ENCODE peak calls at places on chromosomes 4 and X, in eight cellular contexts. Y is neuronal stem cell, Q is hepatocyte, F is caudate nucleus, G is right cardiac atrium, Z is heart right ventricle, I is cardiac muscle cell, N is psoas muscle. L is an unnamed sample.

GRCh38 chr4:2817701-2818350 is 24.9 kb downstream of the SH3BP2 start:
- DNase-seq in Y (no peak), Q (peak), F (no peak), G (peak), Z (peak), I (peak), N (peak), L (no peak)

GRCh38 chr4:88697588-88698329 is at the start of gene NAP1L5:
- DNase-seq in Y (no peak), Q (peak), F (peak), G (peak), Z (peak), I (peak), N (peak), L (no peak)

GRCh38 chrX:129346574-129346973 is 176.7 kb downstream of the SMARCA1 start:
- DNase-seq in Y (no peak), Q (no peak), F (no peak), G (no peak), Z (no peak), I (no peak), N (no peak), L (no peak)

GRCh38 chr4:8045909-8046308 is 106.2 kb upstream of the AFAP1 start:
- DNase-seq in Y (no peak), Q (no peak), F (no peak), G (no peak), Z (no peak), I (no peak), N (no peak), L (no peak)

GRCh38 chrX:1481636-1482529 is 29.2 kb upstream of the ASMTL start:
- DNase-seq in Y (no peak), Q (peak), F (no peak), G (peak), Z (peak), I (peak), N (peak), L (peak)

GRCh38 chr4:147054241-147054902 is 108.7 kb upstream of the TTC29 start:
- DNase-seq in Y (no peak), Q (no peak), F (no peak), G (no peak), Z (no peak), I (peak), N (no peak), L (no peak)

GRCh38 chrX:29890004-29890403 is 325.4 kb upstream of the MAGEB2 start:
- DNase-seq in Y (no peak), Q (no peak), F (no peak), G (no peak), Z (no peak), I (no peak), N (no peak), L (no peak)

GRCh38 chr4:129344058-129344457 is 248.1 kb downstream of the C4orf33 start:
- DNase-seq in Y (peak), Q (peak), F (no peak), G (no peak), Z (no peak), I (peak), N (no peak), L (no peak)

GRCh38 chr4:137129471-137130244 is 402.6 kb downstream of the PCDH18 start:
- DNase-seq in Y (no peak), Q (no peak), F (no peak), G (no peak), Z (no peak), I (peak), N (no peak), L (no peak)

GRCh38 chr4:3468154-3468553 is 5.0 kb downstream of the DOK7 start:
- DNase-seq in Y (no peak), Q (no peak), F (no peak), G (peak), Z (no peak), I (no peak), N (peak), L (no peak)

GRCh38 chrX:87572911-87573310 is 55.3 kb downstream of the KLHL4 start:
- DNase-seq in Y (no peak), Q (no peak), F (no peak), G (no peak), Z (no peak), I (peak), N (no peak), L (no peak)

GRCh38 chrX:46016296-46016695 is 528.9 kb downstream of the ZNF674 start:
- DNase-seq in Y (no peak), Q (no peak), F (no peak), G (peak), Z (no peak), I (no peak), N (no peak), L (no peak)

GRCh38 chr4:75142850-75143249 is 209.9 kb downstream of the PARM1 start:
- DNase-seq in Y (no peak), Q (no peak), F (no peak), G (no peak), Z (no peak), I (no peak), N (no peak), L (peak)

GRCh38 chr4:102564399-102564921 is 63.3 kb downstream of the NFKB1 start:
- DNase-seq in Y (no peak), Q (no peak), F (no peak), G (no peak), Z (no peak), I (peak), N (no peak), L (peak)

GRCh38 chr4:165345663-165346417 is 18.4 kb downstream of the MSMO1 start:
- DNase-seq in Y (no peak), Q (no peak), F (peak), G (no peak), Z (no peak), I (peak), N (no peak), L (no peak)

GRCh38 chr4:59597536-59598232 is 1602.4 kb upstream of the ADGRL3 start:
- DNase-seq in Y (no peak), Q (no peak), F (peak), G (no peak), Z (no peak), I (no peak), N (no peak), L (no peak)

GRCh38 chrX:109350621-109351020 is 131.3 kb downstream of the GUCY2F start:
- DNase-seq in Y (no peak), Q (no peak), F (no peak), G (no peak), Z (no peak), I (no peak), N (no peak), L (no peak)

GRCh38 chrX:119686087-119686639 is 6.8 kb downstream of the SEPTIN6 start:
- DNase-seq in Y (no peak), Q (no peak), F (no peak), G (no peak), Z (no peak), I (peak), N (peak), L (no peak)

GRCh38 chr4:17770845-17771244 is 10.6 kb downstream of the FAM184B start:
- DNase-seq in Y (no peak), Q (no peak), F (no peak), G (no peak), Z (no peak), I (peak), N (no peak), L (peak)

GRCh38 chr4:185921583-185922555 is 109.9 kb upstream of the SORBS2 start:
- DNase-seq in Y (no peak), Q (peak), F (no peak), G (no peak), Z (no peak), I (peak), N (no peak), L (no peak)

GRCh38 chr4:140152760-140153418 is 1.1 kb downstream of the MAML3 start:
- DNase-seq in Y (peak), Q (peak), F (peak), G (peak), Z (peak), I (peak), N (peak), L (no peak)

GRCh38 chrX:50497067-50497466 is 26.4 kb upstream of the DGKK start:
- DNase-seq in Y (peak), Q (no peak), F (no peak), G (no peak), Z (no peak), I (no peak), N (no peak), L (no peak)

GRCh38 chr4:38871593-38871992 is 4.0 kb downstream of the FAM114A1 start:
- DNase-seq in Y (no peak), Q (no peak), F (no peak), G (no peak), Z (no peak), I (no peak), N (no peak), L (no peak)

GRCh38 chr4:11471613-11472012 is 42.9 kb upstream of the HS3ST1 start:
- DNase-seq in Y (no peak), Q (no peak), F (no peak), G (no peak), Z (no peak), I (peak), N (no peak), L (no peak)

GRCh38 chr4:2095236-2096072 is 36.3 kb downstream of the NAT8L start:
- DNase-seq in Y (no peak), Q (no peak), F (no peak), G (no peak), Z (no peak), I (no peak), N (no peak), L (no peak)

GRCh38 chrX:51215266-51215665 is 117.4 kb upstream of the NUDT10 start:
- DNase-seq in Y (no peak), Q (no peak), F (no peak), G (no peak), Z (no peak), I (no peak), N (no peak), L (no peak)

GRCh38 chr4:1772869-1773538 is 20.1 kb upstream of the FGFR3 start:
- DNase-seq in Y (no peak), Q (no peak), F (no peak), G (no peak), Z (no peak), I (no peak), N (no peak), L (no peak)

GRCh38 chr4:72536443-72536842 is 32.6 kb downstream of the ADAMTS3 start:
- DNase-seq in Y (no peak), Q (no peak), F (no peak), G (no peak), Z (no peak), I (no peak), N (no peak), L (no peak)

GRCh38 chr4:155899891-155900290 is 3.6 kb upstream of the TDO2 start:
- DNase-seq in Y (no peak), Q (no peak), F (no peak), G (no peak), Z (no peak), I (peak), N (no peak), L (no peak)

GRCh38 chr4:85106805-85107336 is 140.4 kb upstream of the WDFY3 start:
- DNase-seq in Y (no peak), Q (no peak), F (no peak), G (no peak), Z (no peak), I (no peak), N (no peak), L (no peak)
- H3K27ac ChIP-seq in Y (no peak), Q (no peak), F (no peak), G (no peak), Z (no peak), I (no peak), N (no peak), L (no peak)

GRCh38 chrX:2497961-2498780 is 2.6 kb downstream of the DHRSX start:
- DNase-seq in Y (no peak), Q (peak), F (no peak), G (no peak), Z (no peak), I (peak), N (no peak), L (no peak)
- H3K27ac ChIP-seq in Y (peak), Q (peak), F (peak), G (peak), Z (peak), I (peak), N (peak), L (peak)

GRCh38 chrX:11423362-11423818 is 130.2 kb downstream of the AMELX start:
- DNase-seq in Y (no peak), Q (no peak), F (no peak), G (no peak), Z (no peak), I (peak), N (peak), L (no peak)
- H3K27ac ChIP-seq in Y (no peak), Q (no peak), F (no peak), G (no peak), Z (peak), I (no peak), N (peak), L (no peak)

GRCh38 chrX:111483140-111483539 is 28.3 kb upstream of the SERTM2 start:
- DNase-seq in Y (no peak), Q (no peak), F (no peak), G (no peak), Z (no peak), I (no peak), N (no peak), L (no peak)

DNA sequence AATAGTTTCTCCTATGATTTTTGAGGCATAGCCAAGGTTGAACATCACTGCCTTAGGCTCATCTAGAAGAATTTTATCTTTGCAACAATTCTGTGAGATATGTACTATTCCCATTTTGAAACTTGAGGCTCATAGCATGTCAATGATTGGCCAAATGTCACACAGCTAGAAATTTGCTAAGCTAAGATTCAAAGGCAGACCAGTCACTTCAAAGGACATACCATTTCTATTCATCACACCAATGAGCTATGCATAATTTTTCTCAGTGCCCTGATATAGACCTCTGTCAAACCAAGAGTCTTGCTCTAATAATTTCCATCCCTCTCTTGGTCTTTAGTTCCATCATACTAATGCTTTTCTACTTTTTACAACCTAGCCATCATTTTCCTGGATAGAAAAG is 27.6 kb upstream of the SERTM2 start:
- DNase-seq in Y (no peak), Q (no peak), F (no peak), G (no peak), Z (no peak), I (no peak), N (no peak), L (no peak)
- H3K27ac ChIP-seq in Y (no peak), Q (no peak), F (no peak), G (no peak), Z (no peak), I (no peak), N (no peak), L (no peak)

GRCh38 chrX:153905481-153906095 is 1.1 kb downstream of the AVPR2 start:
- DNase-seq in Y (no peak), Q (no peak), F (no peak), G (no peak), Z (no peak), I (no peak), N (no peak), L (no peak)
- H3K27ac ChIP-seq in Y (no peak), Q (no peak), F (no peak), G (no peak), Z (no peak), I (no peak), N (no peak), L (no peak)

GRCh38 chr4:24103434-24104168 is 213.8 kb upstream of the PPARGC1A start:
- DNase-seq in Y (no peak), Q (no peak), F (no peak), G (no peak), Z (no peak), I (peak), N (no peak), L (no peak)
- H3K27ac ChIP-seq in Y (no peak), Q (no peak), F (no peak), G (peak), Z (peak), I (peak), N (no peak), L (no peak)

DNA sequence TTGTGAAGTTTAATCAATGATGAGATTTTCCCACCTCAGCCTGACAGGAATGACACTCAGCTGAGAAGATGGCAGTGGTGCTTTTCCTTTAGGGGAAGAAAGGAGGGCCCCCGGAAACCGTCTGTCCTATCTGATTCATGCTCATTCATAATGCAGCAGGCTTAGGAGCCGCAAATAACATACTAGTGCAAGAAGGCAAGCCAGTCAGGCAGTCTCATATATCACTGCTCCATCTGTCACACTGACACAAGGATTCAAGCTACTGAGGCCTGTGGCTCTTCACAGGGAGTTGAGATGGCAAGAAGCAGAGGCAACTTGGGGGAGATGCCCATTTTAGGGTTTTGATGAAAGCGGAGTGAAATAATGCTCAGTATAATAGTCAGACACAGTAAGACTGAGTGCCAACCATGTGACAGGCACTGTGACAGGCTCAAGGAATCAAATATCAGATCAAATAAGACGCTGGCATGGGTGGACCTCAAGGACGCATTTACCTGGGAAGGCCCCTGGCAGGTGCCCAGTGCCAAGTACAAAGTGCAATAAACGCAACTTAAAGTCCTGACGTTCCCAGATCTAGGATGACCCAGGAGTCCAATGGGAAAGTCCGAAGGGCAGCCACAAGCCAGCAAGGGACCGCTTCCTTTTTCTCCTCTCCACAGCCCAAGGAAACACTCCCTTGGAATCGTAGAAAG is 63.4 kb downstream of the FHDC1 start:
- DNase-seq in Y (no peak), Q (no peak), F (no peak), G (no peak), Z (no peak), I (no peak), N (no peak), L (no peak)
- H3K27ac ChIP-seq in Y (no peak), Q (no peak), F (no peak), G (no peak), Z (no peak), I (no peak), N (no peak), L (no peak)

DNA sequence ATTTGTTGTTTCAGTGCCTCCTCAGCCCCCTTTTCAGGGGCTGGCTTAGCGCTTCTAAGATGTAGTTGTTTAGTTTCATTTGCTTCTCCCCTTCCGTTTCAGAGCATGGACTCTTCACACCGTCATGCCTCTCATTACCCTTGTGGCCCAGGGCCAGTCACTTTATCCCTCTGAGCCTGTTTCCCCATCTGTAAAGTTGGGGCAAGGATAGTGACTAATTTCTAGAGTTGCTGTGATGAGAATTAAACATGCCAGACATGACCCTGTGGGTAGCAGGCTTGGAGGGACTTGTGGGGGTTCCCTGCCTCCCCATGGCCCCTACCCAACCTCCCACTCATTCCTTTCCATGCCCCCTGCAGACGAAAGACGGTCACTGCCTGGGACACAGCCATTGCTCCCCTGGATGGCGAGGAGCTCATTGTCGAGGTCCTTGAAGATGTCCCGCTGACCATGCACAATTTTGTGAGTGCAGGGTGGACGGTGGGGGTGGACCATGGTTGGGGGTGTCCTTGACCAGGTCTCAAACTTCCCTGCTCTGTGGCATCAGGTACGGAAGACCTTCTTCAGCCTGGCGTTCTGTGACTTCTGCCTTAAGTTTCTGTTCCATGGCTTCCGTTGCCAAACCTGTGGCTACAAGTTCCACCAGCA is 3.6 kb downstream of the ARAF start:
- DNase-seq in Y (no peak), Q (no peak), F (no peak), G (no peak), Z (no peak), I (no peak), N (no peak), L (no peak)
- H3K27ac ChIP-seq in Y (no peak), Q (no peak), F (no peak), G (no peak), Z (no peak), I (no peak), N (no peak), L (peak)

GRCh38 chrX:19886888-19887531 is 390 bp downstream of the SH3KBP1 start:
- DNase-seq in Y (no peak), Q (no peak), F (no peak), G (peak), Z (no peak), I (peak), N (peak), L (no peak)
- H3K27ac ChIP-seq in Y (no peak), Q (no peak), F (no peak), G (no peak), Z (peak), I (no peak), N (peak), L (peak)